ENCODE peak calls at places on chromosomes 4 and X, in four cellular contexts. One of them, this sample, is unnamed.
A peak's percentile ranks its signal among the peaks of the same experiment; 100 is the strongest.

GRCh38 chr4:113003841-113004240 is 45.6 kb upstream of the ANK2 start:
- DNase-seq in suprapubic skin: no peak
- DNase-seq in tibial nerve: no peak
- DNase-seq in ovary: no peak
- DNase-seq in this sample: no peak

GRCh38 chr4:138919094-138919936 is 96.3 kb upstream of the NOCT start:
- DNase-seq in suprapubic skin: peak; percentile 83
- DNase-seq in tibial nerve: peak; percentile 47
- DNase-seq in ovary: peak; percentile 54
- DNase-seq in this sample: peak; percentile 67

GRCh38 chr4:138039010-138039409 is 203.1 kb downstream of the SLC7A11 start:
- DNase-seq in suprapubic skin: no peak
- DNase-seq in tibial nerve: no peak
- DNase-seq in ovary: no peak
- DNase-seq in this sample: no peak

GRCh38 chr4:157898836-157899605 is 273.8 kb downstream of the GASK1B start:
- DNase-seq in suprapubic skin: no peak
- DNase-seq in tibial nerve: no peak
- DNase-seq in ovary: no peak
- DNase-seq in this sample: no peak

GRCh38 chr4:43556262-43556661 is 663.7 kb downstream of the GRXCR1 start:
- DNase-seq in suprapubic skin: no peak
- DNase-seq in tibial nerve: no peak
- DNase-seq in ovary: no peak
- DNase-seq in this sample: no peak

GRCh38 chrX:153706799-153707198 is 17.4 kb downstream of the BCAP31 start:
- DNase-seq in suprapubic skin: no peak
- DNase-seq in tibial nerve: no peak
- DNase-seq in ovary: no peak
- DNase-seq in this sample: no peak

GRCh38 chr4:184441461-184442392 is 32.6 kb downstream of the IRF2 start:
- DNase-seq in suprapubic skin: no peak
- DNase-seq in tibial nerve: no peak
- DNase-seq in ovary: peak; percentile 45
- DNase-seq in this sample: no peak

GRCh38 chr4:130563185-130563890 is 1467.4 kb downstream of the C4orf33 start:
- DNase-seq in suprapubic skin: no peak
- DNase-seq in tibial nerve: peak; percentile 14
- DNase-seq in ovary: peak; percentile 36
- DNase-seq in this sample: no peak

GRCh38 chrX:138754861-138755260 is 43.3 kb upstream of the FGF13 start:
- DNase-seq in suprapubic skin: no peak
- DNase-seq in tibial nerve: no peak
- DNase-seq in ovary: no peak
- DNase-seq in this sample: no peak

GRCh38 chr4:101067383-101067782 is 279.9 kb downstream of the PPP3CA start:
- DNase-seq in suprapubic skin: no peak
- DNase-seq in tibial nerve: no peak
- DNase-seq in ovary: no peak
- DNase-seq in this sample: no peak

GRCh38 chr4:30461218-30461617 is 259.0 kb upstream of the PCDH7 start:
- DNase-seq in suprapubic skin: no peak
- DNase-seq in tibial nerve: no peak
- DNase-seq in ovary: no peak
- DNase-seq in this sample: no peak

GRCh38 chr4:147822128-147822527 is 90.2 kb downstream of the ARHGAP10 start:
- DNase-seq in suprapubic skin: peak; percentile 88
- DNase-seq in tibial nerve: peak; percentile 94
- DNase-seq in ovary: peak; percentile 90
- DNase-seq in this sample: no peak

GRCh38 chrX:119728487-119728886 is 29.9 kb upstream of the SOWAHD start:
- DNase-seq in suprapubic skin: no peak
- DNase-seq in tibial nerve: no peak
- DNase-seq in ovary: no peak
- DNase-seq in this sample: no peak

GRCh38 chr4:139617702-139618490 is 47.7 kb upstream of the MGST2 start:
- DNase-seq in suprapubic skin: no peak
- DNase-seq in tibial nerve: no peak
- DNase-seq in ovary: no peak
- DNase-seq in this sample: no peak

GRCh38 chr4:78372282-78372988 is 179.1 kb upstream of the ANXA3 start:
- DNase-seq in suprapubic skin: no peak
- DNase-seq in tibial nerve: no peak
- DNase-seq in ovary: no peak
- DNase-seq in this sample: no peak

GRCh38 chr4:3371038-3371437 is 70.7 kb upstream of the HGFAC start:
- DNase-seq in suprapubic skin: no peak
- DNase-seq in tibial nerve: no peak
- DNase-seq in ovary: no peak
- DNase-seq in this sample: peak; percentile 68

GRCh38 chr4:140343303-140343702 is 30.1 kb upstream of the SCOC start:
- DNase-seq in suprapubic skin: no peak
- DNase-seq in tibial nerve: no peak
- DNase-seq in ovary: peak; percentile 43
- DNase-seq in this sample: peak; percentile 17

GRCh38 chrX:1389181-1389992 is 2.5 kb downstream of the SLC25A6 start:
- DNase-seq in suprapubic skin: no peak
- DNase-seq in tibial nerve: no peak
- DNase-seq in ovary: peak; percentile 39
- DNase-seq in this sample: peak; percentile 85

GRCh38 chr4:7775396-7775795 is 164.3 kb downstream of the AFAP1 start:
- DNase-seq in suprapubic skin: no peak
- DNase-seq in tibial nerve: no peak
- DNase-seq in ovary: peak; percentile 11
- DNase-seq in this sample: no peak

GRCh38 chr4:128915544-128915943 is 106.0 kb downstream of the JADE1 start:
- DNase-seq in suprapubic skin: no peak
- DNase-seq in tibial nerve: no peak
- DNase-seq in ovary: no peak
- DNase-seq in this sample: no peak

GRCh38 chr4:102438396-102438795 is 62.8 kb upstream of the NFKB1 start:
- DNase-seq in suprapubic skin: no peak
- DNase-seq in tibial nerve: no peak
- DNase-seq in ovary: no peak
- DNase-seq in this sample: no peak

GRCh38 chr4:92359481-92359880 is 55.7 kb downstream of the GRID2 start:
- DNase-seq in suprapubic skin: no peak
- DNase-seq in tibial nerve: no peak
- DNase-seq in ovary: no peak
- DNase-seq in this sample: no peak

GRCh38 chr4:159764343-159764952 is 661.6 kb downstream of the RAPGEF2 start:
- DNase-seq in suprapubic skin: no peak
- DNase-seq in tibial nerve: no peak
- DNase-seq in ovary: no peak
- DNase-seq in this sample: no peak

GRCh38 chr4:98474408-98474844 is 184.0 kb downstream of the TSPAN5 start:
- DNase-seq in suprapubic skin: no peak
- DNase-seq in tibial nerve: no peak
- DNase-seq in ovary: no peak
- DNase-seq in this sample: no peak

GRCh38 chrX:79366888-79367749 is at the start of gene ITM2A:
- DNase-seq in suprapubic skin: peak; percentile 71
- DNase-seq in tibial nerve: peak; percentile 12
- DNase-seq in ovary: peak; percentile 78
- DNase-seq in this sample: peak; percentile 23

GRCh38 chr4:123340381-123340701 is 56.3 kb upstream of the SPRY1 start:
- DNase-seq in suprapubic skin: no peak
- DNase-seq in tibial nerve: no peak
- DNase-seq in ovary: no peak
- DNase-seq in this sample: no peak

GRCh38 chr4:6008766-6009385 is 9.4 kb downstream of the C4orf50 start:
- DNase-seq in suprapubic skin: no peak
- DNase-seq in tibial nerve: no peak
- DNase-seq in ovary: no peak
- DNase-seq in this sample: no peak

GRCh38 chrX:41661366-41662095 is 27.2 kb upstream of the GPR34 start:
- DNase-seq in suprapubic skin: no peak
- DNase-seq in tibial nerve: no peak
- DNase-seq in ovary: no peak
- DNase-seq in this sample: no peak

GRCh38 chr4:17324431-17324830 is 187.5 kb downstream of the QDPR start:
- DNase-seq in suprapubic skin: no peak
- DNase-seq in tibial nerve: peak; percentile 26
- DNase-seq in ovary: peak; percentile 37
- DNase-seq in this sample: no peak

GRCh38 chr4:9898596-9899345 is 117.3 kb downstream of the DRD5 start:
- DNase-seq in suprapubic skin: no peak
- DNase-seq in tibial nerve: no peak
- DNase-seq in ovary: no peak
- DNase-seq in this sample: peak; percentile 44

GRCh38 chr4:37197899-37198298 is 46.6 kb upstream of the NWD2 start:
- DNase-seq in suprapubic skin: no peak
- DNase-seq in tibial nerve: no peak
- DNase-seq in ovary: no peak
- DNase-seq in this sample: no peak

GRCh38 chrX:153646620-153647373 is at the start of gene DUSP9:
- DNase-seq in suprapubic skin: peak; percentile 15
- DNase-seq in tibial nerve: no peak
- DNase-seq in ovary: peak; percentile 60
- DNase-seq in this sample: peak; percentile 86

GRCh38 chrX:144918936-144919335 is 328.4 kb upstream of the SPANXN1 start:
- DNase-seq in suprapubic skin: no peak
- DNase-seq in tibial nerve: no peak
- DNase-seq in ovary: no peak
- DNase-seq in this sample: no peak

GRCh38 chr4:82431026-82431745 is 796 bp downstream of the ENOPH1 start:
- DNase-seq in suprapubic skin: no peak
- DNase-seq in tibial nerve: no peak
- DNase-seq in ovary: peak; percentile 51
- DNase-seq in this sample: peak; percentile 88

GRCh38 chrX:142089193-142089592 is 115.9 kb downstream of the MAGEC2 start:
- DNase-seq in suprapubic skin: no peak
- DNase-seq in tibial nerve: no peak
- DNase-seq in ovary: no peak
- DNase-seq in this sample: no peak
- TF ChIP-seq CTCF in suprapubic skin: no peak
- TF ChIP-seq CTCF in tibial nerve: no peak
- TF ChIP-seq CTCF in ovary: no peak
- TF ChIP-seq CTCF in this sample: peak; percentile 16

GRCh38 chr4:56158483-56158882 is 209.7 kb downstream of the CEP135 start:
- DNase-seq in suprapubic skin: no peak
- DNase-seq in tibial nerve: no peak
- DNase-seq in ovary: no peak
- DNase-seq in this sample: no peak
- TF ChIP-seq EP300 in suprapubic skin: no peak
- TF ChIP-seq EP300 in tibial nerve: no peak
- TF ChIP-seq EP300 in ovary: no peak
- TF ChIP-seq EP300 in this sample: no peak

GRCh38 chr4:117085185-117085701 is at the start of gene TRAM1L1:
- DNase-seq in suprapubic skin: peak; percentile 78
- DNase-seq in tibial nerve: no peak
- DNase-seq in ovary: peak; percentile 77
- DNase-seq in this sample: peak; percentile 37
- TF ChIP-seq POLR2A in suprapubic skin: no peak
- TF ChIP-seq POLR2A in tibial nerve: no peak
- TF ChIP-seq POLR2A in ovary: no peak
- TF ChIP-seq POLR2A in this sample: no peak

DNA sequence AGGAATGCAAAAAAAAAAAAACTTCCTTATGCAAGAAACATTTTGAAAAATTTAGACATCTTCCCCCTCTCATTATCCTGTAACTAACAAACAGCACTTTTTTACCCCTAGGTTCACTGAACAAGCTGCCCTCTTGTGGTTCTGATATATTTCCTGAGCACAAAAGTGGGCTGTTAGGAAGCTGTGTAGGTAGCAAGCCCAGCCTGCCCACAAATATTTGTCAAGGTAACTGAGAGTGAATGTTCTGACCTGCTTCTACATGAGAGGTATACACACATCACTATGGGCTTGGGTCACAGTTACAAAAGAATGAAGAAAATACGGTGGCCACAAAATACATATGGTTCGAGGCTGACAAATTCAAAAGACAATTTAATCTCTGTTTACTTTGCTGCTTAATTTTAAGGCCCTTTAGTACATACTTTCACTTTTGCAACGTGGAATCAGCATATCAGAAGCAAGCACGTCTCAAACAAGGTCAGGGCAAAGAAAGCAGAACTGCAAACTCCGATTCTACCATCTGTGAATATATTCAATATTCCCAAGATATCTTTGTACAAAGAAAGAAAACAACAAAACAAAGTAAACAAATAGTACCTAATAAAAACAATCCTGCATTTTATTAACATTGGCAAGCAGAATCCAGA is 78.6 kb downstream of the RBM47 start:
- DNase-seq in suprapubic skin: no peak
- DNase-seq in tibial nerve: no peak
- DNase-seq in ovary: no peak
- DNase-seq in this sample: peak; percentile 55
- TF ChIP-seq CTCF in suprapubic skin: no peak
- TF ChIP-seq CTCF in tibial nerve: no peak
- TF ChIP-seq CTCF in ovary: peak; percentile 55
- TF ChIP-seq CTCF in this sample: peak; percentile 34

DNA sequence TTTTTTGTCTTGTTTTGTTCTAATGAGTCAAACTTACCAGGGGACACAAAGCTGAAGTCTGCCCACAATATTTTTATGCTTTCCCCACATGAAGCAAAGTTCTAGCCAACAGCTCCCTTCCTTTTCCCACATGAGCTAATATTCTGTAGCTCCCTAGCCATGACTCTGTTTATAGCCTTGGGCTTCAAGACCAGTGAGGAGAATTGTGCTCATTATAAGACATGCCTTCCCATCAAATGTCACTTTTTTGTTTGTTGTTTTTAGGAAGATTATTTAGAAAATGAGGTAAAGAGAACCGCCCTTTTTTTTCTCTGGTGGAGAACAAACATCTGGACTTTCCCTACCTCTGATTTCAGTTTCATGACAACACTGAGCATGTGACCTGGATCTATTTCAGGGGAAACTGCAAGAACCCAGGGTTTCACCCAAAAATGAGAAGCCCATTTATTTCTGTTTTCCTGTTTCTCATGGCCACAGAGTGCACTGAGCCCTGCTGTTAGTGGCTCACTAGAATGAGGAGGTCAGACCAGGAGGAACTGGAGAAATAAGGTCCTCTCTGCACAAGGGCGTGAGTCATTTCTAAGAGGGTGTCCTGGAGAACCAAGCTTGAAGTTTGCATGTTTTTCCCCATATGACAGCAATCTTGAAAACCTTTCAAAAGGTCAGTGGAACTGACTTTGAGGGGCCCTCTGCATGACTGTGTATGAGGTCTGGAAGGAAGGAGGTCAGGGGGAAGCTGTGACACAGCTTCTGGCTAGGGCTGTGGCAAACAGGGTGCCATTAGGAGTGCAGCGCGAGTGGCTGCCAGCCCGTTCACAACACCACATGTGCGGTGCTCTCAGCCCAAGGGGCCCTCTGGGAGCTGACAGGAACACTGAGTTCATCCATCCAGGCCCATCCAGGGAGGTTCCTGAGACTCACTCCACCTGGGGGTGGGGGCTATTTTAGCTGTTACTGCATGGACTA is 55.1 kb downstream of the CHST7 start:
- DNase-seq in suprapubic skin: peak; percentile 82
- DNase-seq in tibial nerve: peak; percentile 61
- DNase-seq in ovary: peak; percentile 64
- DNase-seq in this sample: peak; percentile 66
- TF ChIP-seq EP300 in suprapubic skin: no peak
- TF ChIP-seq EP300 in tibial nerve: no peak
- TF ChIP-seq EP300 in ovary: no peak
- TF ChIP-seq EP300 in this sample: peak; percentile 8